ENCODE peak calls at places on chromosomes 5 and 9, in nine cellular contexts. One of them, this sample, is unnamed.

GRCh38 chr5:80243567-80243966 is 12.3 kb downstream of the SERINC5 start:
- DNase-seq in AG08396: no peak
- DNase-seq in H4: no peak
- DNase-seq in LoVo: no peak
- DNase-seq in NCI-H69: no peak
- DNase-seq in adrenal gland: no peak
- DNase-seq in mesothelial cell of epicardium: no peak
- DNase-seq in frontal cortex: no peak
- DNase-seq in putamen: no peak
- DNase-seq in this sample: no peak

GRCh38 chr5:14900661-14901461 is 29.3 kb upstream of the ANKH start:
- DNase-seq in mesothelial cell of epicardium: no peak
- DNase-seq in adrenal gland: peak; percentile 60
- DNase-seq in frontal cortex: peak; percentile 28
- DNase-seq in LoVo: no peak
- DNase-seq in H4: peak; percentile 38
- DNase-seq in NCI-H69: no peak
- DNase-seq in AG08396: peak; percentile 43
- DNase-seq in putamen: no peak
- DNase-seq in this sample: no peak

GRCh38 chr5:139915834-139916233 is 120.2 kb downstream of the PSD2 start:
- DNase-seq in AG08396: no peak
- DNase-seq in mesothelial cell of epicardium: no peak
- DNase-seq in NCI-H69: no peak
- DNase-seq in frontal cortex: no peak
- DNase-seq in LoVo: no peak
- DNase-seq in putamen: no peak
- DNase-seq in adrenal gland: no peak
- DNase-seq in H4: no peak
- DNase-seq in this sample: no peak

GRCh38 chr5:172420215-172420934 is 34.0 kb downstream of the SH3PXD2B start:
- DNase-seq in putamen: peak; percentile 85
- DNase-seq in LoVo: peak; percentile 92
- DNase-seq in frontal cortex: no peak
- DNase-seq in adrenal gland: peak; percentile 89
- DNase-seq in NCI-H69: no peak
- DNase-seq in AG08396: peak; percentile 84
- DNase-seq in mesothelial cell of epicardium: no peak
- DNase-seq in H4: peak; percentile 92
- DNase-seq in this sample: peak; percentile 60

GRCh38 chr5:76608833-76609232 is 14.4 kb downstream of the F2RL2 start:
- DNase-seq in mesothelial cell of epicardium: no peak
- DNase-seq in AG08396: no peak
- DNase-seq in H4: peak; percentile 72
- DNase-seq in putamen: no peak
- DNase-seq in LoVo: no peak
- DNase-seq in NCI-H69: no peak
- DNase-seq in adrenal gland: no peak
- DNase-seq in frontal cortex: no peak
- DNase-seq in this sample: no peak

GRCh38 chr5:169148066-169148740 is 152.7 kb downstream of the SLIT3 start:
- DNase-seq in LoVo: no peak
- DNase-seq in adrenal gland: no peak
- DNase-seq in NCI-H69: no peak
- DNase-seq in mesothelial cell of epicardium: no peak
- DNase-seq in putamen: no peak
- DNase-seq in AG08396: no peak
- DNase-seq in H4: no peak
- DNase-seq in frontal cortex: no peak
- DNase-seq in this sample: no peak

GRCh38 chr5:137078171-137078665 is 420.9 kb downstream of the SPOCK1 start:
- DNase-seq in AG08396: no peak
- DNase-seq in LoVo: peak; percentile 28
- DNase-seq in frontal cortex: no peak
- DNase-seq in putamen: peak; percentile 43
- DNase-seq in H4: peak; percentile 72
- DNase-seq in adrenal gland: no peak
- DNase-seq in mesothelial cell of epicardium: no peak
- DNase-seq in NCI-H69: peak; percentile 97
- DNase-seq in this sample: no peak

GRCh38 chr5:759781-760362 is 24.7 kb downstream of the ZDHHC11B start:
- DNase-seq in AG08396: no peak
- DNase-seq in frontal cortex: no peak
- DNase-seq in putamen: no peak
- DNase-seq in adrenal gland: no peak
- DNase-seq in mesothelial cell of epicardium: peak; percentile 19
- DNase-seq in H4: no peak
- DNase-seq in NCI-H69: no peak
- DNase-seq in LoVo: no peak
- DNase-seq in this sample: no peak

GRCh38 chr5:170216262-170216864 is 16.4 kb upstream of the C5orf58 start:
- DNase-seq in NCI-H69: peak; percentile 85
- DNase-seq in putamen: peak; percentile 35
- DNase-seq in AG08396: no peak
- DNase-seq in LoVo: peak; percentile 5
- DNase-seq in adrenal gland: peak; percentile 36
- DNase-seq in H4: peak; percentile 35
- DNase-seq in frontal cortex: peak; percentile 37
- DNase-seq in mesothelial cell of epicardium: no peak
- DNase-seq in this sample: peak; percentile 26

GRCh38 chr9:35193762-35194161 is 32.0 kb downstream of the UNC13B start:
- DNase-seq in mesothelial cell of epicardium: no peak
- DNase-seq in putamen: no peak
- DNase-seq in frontal cortex: no peak
- DNase-seq in adrenal gland: no peak
- DNase-seq in NCI-H69: no peak
- DNase-seq in LoVo: no peak
- DNase-seq in AG08396: no peak
- DNase-seq in H4: no peak
- DNase-seq in this sample: no peak

GRCh38 chr9:136623016-136623848 is 39.5 kb upstream of the EGFL7 start:
- DNase-seq in H4: no peak
- DNase-seq in LoVo: no peak
- DNase-seq in mesothelial cell of epicardium: peak; percentile 11
- DNase-seq in putamen: no peak
- DNase-seq in NCI-H69: no peak
- DNase-seq in frontal cortex: no peak
- DNase-seq in AG08396: no peak
- DNase-seq in adrenal gland: no peak
- DNase-seq in this sample: no peak

GRCh38 chr9:124279531-124280175 is 21.9 kb downstream of the NEK6 start:
- DNase-seq in frontal cortex: no peak
- DNase-seq in putamen: no peak
- DNase-seq in adrenal gland: no peak
- DNase-seq in mesothelial cell of epicardium: no peak
- DNase-seq in LoVo: no peak
- DNase-seq in AG08396: no peak
- DNase-seq in NCI-H69: no peak
- DNase-seq in H4: no peak
- DNase-seq in this sample: no peak

GRCh38 chr9:91681461-91682305 is 258.1 kb upstream of the NFIL3 start:
- DNase-seq in adrenal gland: peak; percentile 82
- DNase-seq in LoVo: peak; percentile 73
- DNase-seq in H4: peak; percentile 44
- DNase-seq in mesothelial cell of epicardium: peak; percentile 62
- DNase-seq in AG08396: peak; percentile 94
- DNase-seq in putamen: peak; percentile 59
- DNase-seq in frontal cortex: peak; percentile 87
- DNase-seq in NCI-H69: no peak
- DNase-seq in this sample: peak; percentile 27

This sample was measured in hypothalamus.